ENCODE peak calls at places on chromosomes 7 and 10, in five cellular contexts. One of them, this sample, is unnamed.

GRCh38 chr7:151796091-151796870 is 80.6 kb downstream of the PRKAG2 start:
- DNase-seq in HepG2: no peak
- DNase-seq in IMR-90: peak; percentile 15
- DNase-seq in GM12878: no peak
- DNase-seq in K562: peak; percentile 33
- DNase-seq in this sample: no peak

GRCh38 chr10:113485801-113486200 is 67.1 kb upstream of the HABP2 start:
- DNase-seq in IMR-90: no peak
- DNase-seq in GM12878: no peak
- DNase-seq in HepG2: no peak
- DNase-seq in K562: no peak
- DNase-seq in this sample: no peak

GRCh38 chr7:91383186-91383585 is 119.0 kb downstream of the FZD1 start:
- DNase-seq in HepG2: no peak
- DNase-seq in IMR-90: peak; percentile 64
- DNase-seq in GM12878: no peak
- DNase-seq in K562: no peak
- DNase-seq in this sample: no peak

GRCh38 chr7:74240482-74240881 is 13.7 kb downstream of the RFC2 start:
- DNase-seq in K562: no peak
- DNase-seq in GM12878: no peak
- DNase-seq in HepG2: no peak
- DNase-seq in IMR-90: no peak
- DNase-seq in this sample: no peak

GRCh38 chr7:156160811-156161210 is 348.5 kb upstream of the SHH start:
- DNase-seq in IMR-90: no peak
- DNase-seq in HepG2: no peak
- DNase-seq in GM12878: no peak
- DNase-seq in K562: peak; percentile 36
- DNase-seq in this sample: no peak

GRCh38 chr10:34498821-34499220 is 316.3 kb downstream of the PARD3 start:
- DNase-seq in K562: no peak
- DNase-seq in GM12878: no peak
- DNase-seq in HepG2: no peak
- DNase-seq in IMR-90: no peak
- DNase-seq in this sample: no peak

GRCh38 chr7:39609462-39610149 is 13.8 kb upstream of the RALA start:
- DNase-seq in IMR-90: no peak
- DNase-seq in K562: no peak
- DNase-seq in GM12878: no peak
- DNase-seq in HepG2: no peak
- DNase-seq in this sample: peak; percentile 85

GRCh38 chr7:74294191-74294998 is 5.2 kb downstream of the CLIP2 start:
- DNase-seq in HepG2: peak; percentile 89
- DNase-seq in IMR-90: no peak
- DNase-seq in GM12878: no peak
- DNase-seq in K562: no peak
- DNase-seq in this sample: peak; percentile 79

GRCh38 chr10:125026974-125027735 is 85.2 kb downstream of the ZRANB1 start:
- DNase-seq in IMR-90: no peak
- DNase-seq in HepG2: no peak
- DNase-seq in GM12878: no peak
- DNase-seq in K562: no peak
- DNase-seq in this sample: no peak

GRCh38 chr7:26598867-26599266 is 265.5 kb downstream of the SKAP2 start:
- DNase-seq in GM12878: no peak
- DNase-seq in IMR-90: no peak
- DNase-seq in K562: no peak
- DNase-seq in HepG2: no peak
- DNase-seq in this sample: peak; percentile 44

GRCh38 chr7:122006687-122007086 is 133.7 kb downstream of the PTPRZ1 start:
- DNase-seq in GM12878: no peak
- DNase-seq in IMR-90: no peak
- DNase-seq in K562: no peak
- DNase-seq in HepG2: no peak
- DNase-seq in this sample: no peak

GRCh38 chr7:127995866-127996215 is 35.4 kb downstream of the LRRC4 start:
- DNase-seq in GM12878: no peak
- DNase-seq in HepG2: no peak
- DNase-seq in K562: no peak
- DNase-seq in IMR-90: no peak
- DNase-seq in this sample: peak; percentile 72

GRCh38 chr7:118195837-118196474 is 12.0 kb downstream of the LSM8 start:
- DNase-seq in GM12878: no peak
- DNase-seq in IMR-90: peak; percentile 70
- DNase-seq in HepG2: peak; percentile 61
- DNase-seq in K562: peak; percentile 59
- DNase-seq in this sample: peak; percentile 54

GRCh38 chr10:80408198-80409085 is at the start of gene PRXL2A:
- DNase-seq in K562: peak; percentile 64
- DNase-seq in HepG2: peak; percentile 74
- DNase-seq in GM12878: no peak
- DNase-seq in IMR-90: no peak
- DNase-seq in this sample: peak; percentile 99

GRCh38 chr7:23685770-23686169 is 5.8 kb downstream of the FAM221A start:
- DNase-seq in GM12878: no peak
- DNase-seq in K562: no peak
- DNase-seq in IMR-90: peak; percentile 13
- DNase-seq in HepG2: no peak
- DNase-seq in this sample: no peak

GRCh38 chr7:65397730-65398142 is 24.1 kb downstream of the ZNF92 start:
- DNase-seq in GM12878: no peak
- DNase-seq in HepG2: peak; percentile 86
- DNase-seq in IMR-90: no peak
- DNase-seq in K562: no peak
- DNase-seq in this sample: no peak

GRCh38 chr7:14839307-14839706 is 63.2 kb downstream of the DGKB start:
- DNase-seq in K562: no peak
- DNase-seq in IMR-90: no peak
- DNase-seq in GM12878: no peak
- DNase-seq in HepG2: no peak
- DNase-seq in this sample: no peak

GRCh38 chr10:46556515-46557318 is at the start of gene GPRIN2:
- DNase-seq in HepG2: no peak
- DNase-seq in IMR-90: no peak
- DNase-seq in K562: no peak
- DNase-seq in GM12878: no peak
- DNase-seq in this sample: peak; percentile 82

GRCh38 chr7:85424298-85424697 is 237.4 kb upstream of the SEMA3D start:
- DNase-seq in IMR-90: no peak
- DNase-seq in K562: no peak
- DNase-seq in GM12878: no peak
- DNase-seq in HepG2: no peak
- DNase-seq in this sample: no peak

GRCh38 chr10:48760983-48761382 is 76.3 kb downstream of the WDFY4 start:
- DNase-seq in HepG2: no peak
- DNase-seq in K562: no peak
- DNase-seq in IMR-90: no peak
- DNase-seq in GM12878: no peak
- DNase-seq in this sample: peak; percentile 37

GRCh38 chr10:17454181-17454800 is at the start of gene ST8SIA6:
- DNase-seq in IMR-90: peak; percentile 47
- DNase-seq in HepG2: no peak
- DNase-seq in K562: peak; percentile 70
- DNase-seq in GM12878: no peak
- DNase-seq in this sample: peak; percentile 86

GRCh38 chr10:48514263-48514662 is 90.6 kb downstream of the ARHGAP22 start:
- DNase-seq in HepG2: no peak
- DNase-seq in GM12878: no peak
- DNase-seq in K562: no peak
- DNase-seq in IMR-90: no peak
- DNase-seq in this sample: no peak

GRCh38 chr10:43209064-43209455 is 57.8 kb downstream of the RASGEF1A start:
- DNase-seq in HepG2: no peak
- DNase-seq in IMR-90: no peak
- DNase-seq in K562: no peak
- DNase-seq in GM12878: no peak
- DNase-seq in this sample: no peak

GRCh38 chr10:3959370-3960266 is 174.6 kb upstream of the KLF6 start:
- DNase-seq in K562: no peak
- DNase-seq in IMR-90: no peak
- DNase-seq in HepG2: no peak
- DNase-seq in GM12878: no peak
- DNase-seq in this sample: no peak

GRCh38 chr7:78562191-78562590 is 763.6 kb downstream of the PHTF2 start:
- DNase-seq in K562: no peak
- DNase-seq in HepG2: no peak
- DNase-seq in IMR-90: peak; percentile 50
- DNase-seq in GM12878: no peak
- DNase-seq in this sample: no peak

GRCh38 chr7:44282601-44283171 is 42.7 kb downstream of the CAMK2B start:
- DNase-seq in IMR-90: no peak
- DNase-seq in K562: no peak
- DNase-seq in HepG2: no peak
- DNase-seq in GM12878: no peak
- DNase-seq in this sample: peak; percentile 85
- TF ChIP-seq MXI1 in IMR-90: no peak
- TF ChIP-seq MXI1 in K562: no peak
- TF ChIP-seq MXI1 in HepG2: no peak
- TF ChIP-seq MXI1 in GM12878: no peak
- TF ChIP-seq MXI1 in this sample: no peak

GRCh38 chr7:131521651-131522163 is 34.7 kb downstream of the PODXL start:
- DNase-seq in IMR-90: no peak
- DNase-seq in GM12878: no peak
- DNase-seq in K562: no peak
- DNase-seq in HepG2: no peak
- DNase-seq in this sample: no peak
- TF ChIP-seq MXI1 in IMR-90: no peak
- TF ChIP-seq MXI1 in GM12878: no peak
- TF ChIP-seq MXI1 in K562: no peak
- TF ChIP-seq MXI1 in HepG2: no peak
- TF ChIP-seq MXI1 in this sample: no peak

DNA sequence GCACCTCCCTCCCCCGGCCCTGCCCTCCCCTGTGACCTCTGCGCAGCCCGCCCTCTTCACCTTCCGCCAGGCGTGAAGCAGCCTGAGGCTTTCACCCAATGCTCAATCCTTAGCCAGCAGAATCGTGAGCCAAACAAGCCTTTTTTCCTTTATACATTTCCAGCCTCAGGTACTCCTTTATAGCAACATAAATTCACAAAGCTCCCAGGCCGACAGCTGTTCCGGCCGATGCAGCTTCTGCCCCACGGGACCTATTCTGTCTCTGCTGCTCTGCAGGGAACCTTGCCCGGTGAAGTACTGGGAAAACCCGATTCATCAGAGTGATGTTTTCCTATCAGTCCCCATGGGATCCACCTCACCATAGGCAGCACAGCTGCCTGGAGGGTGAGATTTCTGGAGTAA is 87.4 kb downstream of the CHST15 start:
- DNase-seq in IMR-90: no peak
- DNase-seq in K562: no peak
- DNase-seq in GM12878: no peak
- DNase-seq in HepG2: no peak
- DNase-seq in this sample: no peak
- TF ChIP-seq MXI1 in IMR-90: no peak
- TF ChIP-seq MXI1 in K562: no peak
- TF ChIP-seq MXI1 in GM12878: no peak
- TF ChIP-seq MXI1 in HepG2: no peak
- TF ChIP-seq MXI1 in this sample: no peak

GRCh38 chr10:132942101-132942739 is at the start of gene CFAP46:
- DNase-seq in HepG2: no peak
- DNase-seq in IMR-90: peak; percentile 44
- DNase-seq in GM12878: no peak
- DNase-seq in K562: no peak
- DNase-seq in this sample: peak; percentile 97

GRCh38 chr10:132942740-132943554 is 577 bp upstream of the CFAP46 start:
- DNase-seq in GM12878: no peak
- DNase-seq in K562: no peak
- DNase-seq in IMR-90: no peak
- DNase-seq in HepG2: no peak
- DNase-seq in this sample: peak; percentile 61

GRCh38 chr10:132940791-132941465 is 1.4 kb downstream of the CFAP46 start:
- DNase-seq in IMR-90: no peak
- DNase-seq in K562: no peak
- DNase-seq in GM12878: no peak
- DNase-seq in HepG2: no peak
- DNase-seq in this sample: no peak

GRCh38 chr10:132939957-132940790 is 2.2 kb downstream of the CFAP46 start:
- DNase-seq in K562: peak; percentile 76
- DNase-seq in IMR-90: peak; percentile 47
- DNase-seq in HepG2: no peak
- DNase-seq in GM12878: no peak
- DNase-seq in this sample: peak; percentile 57

GRCh38 chr10:132941640-132942051 is 724 bp downstream of the CFAP46 start:
- DNase-seq in IMR-90: no peak
- DNase-seq in HepG2: no peak
- DNase-seq in K562: no peak
- DNase-seq in GM12878: no peak
- DNase-seq in this sample: peak; percentile 53
- TF ChIP-seq MXI1 in IMR-90: no peak
- TF ChIP-seq MXI1 in HepG2: no peak
- TF ChIP-seq MXI1 in K562: no peak
- TF ChIP-seq MXI1 in GM12878: no peak
- TF ChIP-seq MXI1 in this sample: no peak

GRCh38 chr10:71127773-71128172 is 84.6 kb upstream of the UNC5B start:
- DNase-seq in IMR-90: no peak
- DNase-seq in GM12878: no peak
- DNase-seq in HepG2: no peak
- DNase-seq in K562: peak; percentile 5
- DNase-seq in this sample: no peak
- TF ChIP-seq MXI1 in IMR-90: no peak
- TF ChIP-seq MXI1 in GM12878: no peak
- TF ChIP-seq MXI1 in HepG2: no peak
- TF ChIP-seq MXI1 in K562: no peak
- TF ChIP-seq MXI1 in this sample: no peak

GRCh38 chr7:106216517-106217088 is 68.2 kb downstream of the NAMPT start:
- DNase-seq in GM12878: no peak
- DNase-seq in K562: peak; percentile 55
- DNase-seq in HepG2: no peak
- DNase-seq in IMR-90: peak; percentile 97
- DNase-seq in this sample: no peak
- TF ChIP-seq MXI1 in GM12878: no peak
- TF ChIP-seq MXI1 in K562: no peak
- TF ChIP-seq MXI1 in HepG2: no peak
- TF ChIP-seq MXI1 in IMR-90: no peak
- TF ChIP-seq MXI1 in this sample: no peak